ENCODE peak calls at places on chromosomes 12 and 14, in five cellular contexts. F is GM23248; L is D341Med; Y is stimulated activated CD4-positive, alpha-beta T cell treated with anti-CD3 and anti-CD28 coated beads, Interleukin-4, amount 100 ng/mL, for 48 hours; X is foreskin fibroblast. K is an unnamed sample.

GRCh38 chr12:108312885-108313203 is 26.3 kb downstream of the CMKLR1 start:
- DNase-seq in F (peak; percentile 53), L (no peak), Y (no peak), X (no peak), K (no peak)

GRCh38 chr14:105852378-105853088 is 326.1 kb downstream of the TMEM121 start:
- DNase-seq in F (no peak), L (peak; percentile 20), Y (no peak), X (no peak), K (no peak)

GRCh38 chr14:80315681-80316080 is 104.4 kb upstream of the DIO2 start:
- DNase-seq in F (peak; percentile 46), L (no peak), Y (no peak), X (no peak), K (no peak)

GRCh38 chr14:40221428-40221827 is 789.2 kb upstream of the FBXO33 start:
- DNase-seq in F (no peak), L (no peak), Y (no peak), X (no peak), K (no peak)

GRCh38 chr14:44529026-44529425 is 21.9 kb upstream of the FSCB start:
- DNase-seq in F (no peak), L (no peak), Y (no peak), X (no peak), K (no peak)

GRCh38 chr12:45051490-45052105 is 699 bp upstream of the DBX2 start:
- DNase-seq in F (peak; percentile 35), L (no peak), Y (no peak), X (no peak), K (no peak)

GRCh38 chr12:97404549-97404948 is 58.1 kb upstream of the RMST start:
- DNase-seq in F (peak; percentile 43), L (peak; percentile 45), Y (no peak), X (no peak), K (peak; percentile 56)

GRCh38 chr12:25997401-25997973 is 39.0 kb downstream of the RASSF8 start:
- DNase-seq in F (peak; percentile 93), L (no peak), Y (no peak), X (peak; percentile 88), K (no peak)

GRCh38 chr12:27975222-27976136 is 2.9 kb upstream of the PTHLH start:
- DNase-seq in F (peak; percentile 77), L (peak; percentile 73), Y (no peak), X (no peak), K (peak; percentile 9)

GRCh38 chr14:22113401-22113800 is 439.8 kb upstream of the OR4E1 start:
- DNase-seq in F (no peak), L (no peak), Y (no peak), X (no peak), K (no peak)

GRCh38 chr12:121240484-121241202 is 30.7 kb downstream of the P2RX4 start:
- DNase-seq in F (no peak), L (no peak), Y (peak; percentile 55), X (peak; percentile 21), K (no peak)

GRCh38 chr12:38160318-38161122 is 156.1 kb upstream of the ALG10B start:
- DNase-seq in F (no peak), L (no peak), Y (no peak), X (no peak), K (no peak)

GRCh38 chr12:112148031-112148513 is 22.7 kb downstream of the TRAFD1 start:
- DNase-seq in F (peak; percentile 51), L (no peak), Y (no peak), X (peak; percentile 56), K (no peak)

GRCh38 chr12:96994900-96995299 is 87.8 kb downstream of the NEDD1 start:
- DNase-seq in F (no peak), L (no peak), Y (no peak), X (no peak), K (no peak)